ENCODE peak calls at places on chromosomes 12 and 14, in nine cellular contexts. One of them, this sample, is unnamed.

GRCh38 chr12:100988278-100988625 is 193.7 kb downstream of the ANO4 start:
- DNase-seq in body of pancreas: no peak
- DNase-seq in endothelial cell of umbilical vein: no peak
- DNase-seq in PC-9: no peak
- DNase-seq in ovary: no peak
- DNase-seq in lower lobe of right lung: no peak
- DNase-seq in CD4-positive, CD25-positive, alpha-beta regulatory T cell: no peak
- DNase-seq in CD8-positive, alpha-beta memory T cell: no peak
- DNase-seq in CD8-positive, alpha-beta T cell: no peak
- DNase-seq in this sample: no peak

GRCh38 chr14:37210448-37210847 is 12.7 kb downstream of the MIPOL1 start:
- DNase-seq in body of pancreas: no peak
- DNase-seq in endothelial cell of umbilical vein: no peak
- DNase-seq in PC-9: no peak
- DNase-seq in ovary: no peak
- DNase-seq in lower lobe of right lung: no peak
- DNase-seq in CD4-positive, CD25-positive, alpha-beta regulatory T cell: no peak
- DNase-seq in CD8-positive, alpha-beta memory T cell: no peak
- DNase-seq in CD8-positive, alpha-beta T cell: no peak
- DNase-seq in this sample: no peak

GRCh38 chr12:114399664-114400211 is 6.2 kb downstream of the TBX5 start:
- DNase-seq in body of pancreas: no peak
- DNase-seq in endothelial cell of umbilical vein: no peak
- DNase-seq in PC-9: no peak
- DNase-seq in ovary: no peak
- DNase-seq in lower lobe of right lung: no peak
- DNase-seq in CD4-positive, CD25-positive, alpha-beta regulatory T cell: no peak
- DNase-seq in CD8-positive, alpha-beta memory T cell: no peak
- DNase-seq in CD8-positive, alpha-beta T cell: no peak
- DNase-seq in this sample: no peak

GRCh38 chr12:2255301-2255700 is 202.5 kb downstream of the CACNA1C start:
- DNase-seq in body of pancreas: no peak
- DNase-seq in endothelial cell of umbilical vein: no peak
- DNase-seq in PC-9: no peak
- DNase-seq in ovary: no peak
- DNase-seq in lower lobe of right lung: no peak
- DNase-seq in CD4-positive, CD25-positive, alpha-beta regulatory T cell: no peak
- DNase-seq in CD8-positive, alpha-beta memory T cell: no peak
- DNase-seq in CD8-positive, alpha-beta T cell: no peak
- DNase-seq in this sample: no peak

GRCh38 chr14:101395779-101396178 is 165.5 kb upstream of the DIO3 start:
- DNase-seq in body of pancreas: no peak
- DNase-seq in endothelial cell of umbilical vein: no peak
- DNase-seq in PC-9: no peak
- DNase-seq in ovary: no peak
- DNase-seq in lower lobe of right lung: no peak
- DNase-seq in CD4-positive, CD25-positive, alpha-beta regulatory T cell: no peak
- DNase-seq in CD8-positive, alpha-beta memory T cell: no peak
- DNase-seq in CD8-positive, alpha-beta T cell: no peak
- DNase-seq in this sample: no peak

GRCh38 chr14:36582011-36582873 is at the start of gene NKX2-8:
- DNase-seq in body of pancreas: no peak
- DNase-seq in endothelial cell of umbilical vein: no peak
- DNase-seq in PC-9: peak; percentile 30
- DNase-seq in ovary: no peak
- DNase-seq in lower lobe of right lung: peak; percentile 48
- DNase-seq in CD4-positive, CD25-positive, alpha-beta regulatory T cell: no peak
- DNase-seq in CD8-positive, alpha-beta memory T cell: no peak
- DNase-seq in CD8-positive, alpha-beta T cell: no peak
- DNase-seq in this sample: no peak

GRCh38 chr12:96434107-96434506 is 33.9 kb upstream of the CDK17 start:
- DNase-seq in body of pancreas: no peak
- DNase-seq in endothelial cell of umbilical vein: peak; percentile 47
- DNase-seq in PC-9: no peak
- DNase-seq in ovary: no peak
- DNase-seq in lower lobe of right lung: no peak
- DNase-seq in CD4-positive, CD25-positive, alpha-beta regulatory T cell: peak; percentile 94
- DNase-seq in CD8-positive, alpha-beta memory T cell: peak; percentile 73
- DNase-seq in CD8-positive, alpha-beta T cell: peak; percentile 63
- DNase-seq in this sample: peak; percentile 70

GRCh38 chr12:57430117-57430930 is 519 bp downstream of the R3HDM2 start:
- DNase-seq in body of pancreas: no peak
- DNase-seq in endothelial cell of umbilical vein: peak; percentile 66
- DNase-seq in PC-9: peak; percentile 69
- DNase-seq in ovary: no peak
- DNase-seq in lower lobe of right lung: peak; percentile 69
- DNase-seq in CD4-positive, CD25-positive, alpha-beta regulatory T cell: peak; percentile 52
- DNase-seq in CD8-positive, alpha-beta memory T cell: no peak
- DNase-seq in CD8-positive, alpha-beta T cell: peak; percentile 33
- DNase-seq in this sample: peak; percentile 75

GRCh38 chr14:20327005-20327869 is 5.8 kb downstream of the CCNB1IP1 start:
- DNase-seq in body of pancreas: no peak
- DNase-seq in endothelial cell of umbilical vein: peak; percentile 75
- DNase-seq in PC-9: no peak
- DNase-seq in ovary: no peak
- DNase-seq in lower lobe of right lung: no peak
- DNase-seq in CD4-positive, CD25-positive, alpha-beta regulatory T cell: peak; percentile 75
- DNase-seq in CD8-positive, alpha-beta memory T cell: peak; percentile 6
- DNase-seq in CD8-positive, alpha-beta T cell: no peak
- DNase-seq in this sample: no peak

GRCh38 chr14:64708148-64709004 is 4.2 kb downstream of the PLEKHG3 start:
- DNase-seq in body of pancreas: peak; percentile 59
- DNase-seq in endothelial cell of umbilical vein: no peak
- DNase-seq in PC-9: peak; percentile 86
- DNase-seq in ovary: no peak
- DNase-seq in lower lobe of right lung: peak; percentile 75
- DNase-seq in CD4-positive, CD25-positive, alpha-beta regulatory T cell: peak; percentile 65
- DNase-seq in CD8-positive, alpha-beta memory T cell: peak; percentile 31
- DNase-seq in CD8-positive, alpha-beta T cell: no peak
- DNase-seq in this sample: no peak

GRCh38 chr14:33655421-33655820 is 295.5 kb downstream of the EGLN3 start:
- DNase-seq in body of pancreas: no peak
- DNase-seq in endothelial cell of umbilical vein: peak; percentile 83
- DNase-seq in PC-9: no peak
- DNase-seq in ovary: no peak
- DNase-seq in lower lobe of right lung: no peak
- DNase-seq in CD4-positive, CD25-positive, alpha-beta regulatory T cell: no peak
- DNase-seq in CD8-positive, alpha-beta memory T cell: no peak
- DNase-seq in CD8-positive, alpha-beta T cell: no peak
- DNase-seq in this sample: no peak
- H3K4me3 ChIP-seq in body of pancreas: no peak overlapping the region
- H3K4me3 ChIP-seq in endothelial cell of umbilical vein: no peak overlapping the region
- H3K4me3 ChIP-seq in PC-9: no peak overlapping the region
- H3K4me3 ChIP-seq in ovary: no peak overlapping the region
- H3K4me3 ChIP-seq in lower lobe of right lung: no peak overlapping the region
- H3K4me3 ChIP-seq in CD4-positive, CD25-positive, alpha-beta regulatory T cell: no peak overlapping the region
- H3K4me3 ChIP-seq in CD8-positive, alpha-beta memory T cell: no peak overlapping the region
- H3K4me3 ChIP-seq in CD8-positive, alpha-beta T cell: no peak overlapping the region
- H3K4me3 ChIP-seq in this sample: no peak overlapping the region

DNA sequence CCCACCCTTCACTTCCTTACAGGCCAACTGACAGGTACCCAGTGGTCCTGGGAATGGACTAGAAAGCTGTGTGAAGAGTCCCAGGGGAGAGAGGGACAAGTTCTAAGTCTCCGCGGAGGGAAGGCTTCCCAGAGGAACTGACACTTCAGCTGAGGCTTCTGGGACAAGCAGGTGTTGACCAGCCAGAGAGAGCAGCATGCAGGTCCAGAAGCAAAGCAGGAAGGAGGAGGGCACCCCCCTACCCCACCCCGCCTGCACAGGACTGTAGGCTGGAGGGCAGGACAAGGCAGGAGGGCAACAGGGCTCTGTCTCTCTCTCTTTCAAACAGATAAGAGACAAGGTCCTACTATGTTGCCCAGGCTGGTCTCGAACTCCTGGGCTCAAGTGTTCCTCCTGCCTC is 58.2 kb upstream of the CORO1C start:
- DNase-seq in body of pancreas: no peak
- DNase-seq in endothelial cell of umbilical vein: no peak
- DNase-seq in PC-9: no peak
- DNase-seq in ovary: no peak
- DNase-seq in lower lobe of right lung: no peak
- DNase-seq in CD4-positive, CD25-positive, alpha-beta regulatory T cell: no peak
- DNase-seq in CD8-positive, alpha-beta memory T cell: no peak
- DNase-seq in CD8-positive, alpha-beta T cell: no peak
- DNase-seq in this sample: no peak
- H3K36me3 ChIP-seq in body of pancreas: peaks cover 8% of the 10 kb centered on the region
- H3K36me3 ChIP-seq in endothelial cell of umbilical vein: peaks cover 57% of the 10 kb centered on the region
- H3K36me3 ChIP-seq in PC-9: no peaks in the 10 kb centered on the region
- H3K36me3 ChIP-seq in ovary: no peaks in the 10 kb centered on the region
- H3K36me3 ChIP-seq in lower lobe of right lung: peaks cover 98% of the 10 kb centered on the region
- H3K36me3 ChIP-seq in CD4-positive, CD25-positive, alpha-beta regulatory T cell: peaks cover 29% of the 10 kb centered on the region
- H3K36me3 ChIP-seq in CD8-positive, alpha-beta memory T cell: peaks cover 3% of the 10 kb centered on the region
- H3K36me3 ChIP-seq in CD8-positive, alpha-beta T cell: peaks cover 20% of the 10 kb centered on the region
- H3K36me3 ChIP-seq in this sample: peaks cover 99% of the 10 kb centered on the region

GRCh38 chr12:54046809-54047159 is 6.9 kb upstream of the HOXC4 start:
- DNase-seq in body of pancreas: no peak
- DNase-seq in endothelial cell of umbilical vein: no peak
- DNase-seq in PC-9: no peak
- DNase-seq in ovary: no peak
- DNase-seq in lower lobe of right lung: no peak
- DNase-seq in CD4-positive, CD25-positive, alpha-beta regulatory T cell: no peak
- DNase-seq in CD8-positive, alpha-beta memory T cell: no peak
- DNase-seq in CD8-positive, alpha-beta T cell: no peak
- DNase-seq in this sample: no peak
- H3K4me3 ChIP-seq in body of pancreas: no peak overlapping the region
- H3K4me3 ChIP-seq in endothelial cell of umbilical vein: no peak overlapping the region
- H3K4me3 ChIP-seq in PC-9: no peak overlapping the region
- H3K4me3 ChIP-seq in ovary: no peak overlapping the region
- H3K4me3 ChIP-seq in lower lobe of right lung: no peak overlapping the region
- H3K4me3 ChIP-seq in CD4-positive, CD25-positive, alpha-beta regulatory T cell: no peak overlapping the region
- H3K4me3 ChIP-seq in CD8-positive, alpha-beta memory T cell: no peak overlapping the region
- H3K4me3 ChIP-seq in CD8-positive, alpha-beta T cell: no peak overlapping the region
- H3K4me3 ChIP-seq in this sample: no peak overlapping the region

GRCh38 chr12:47797432-47797831 is 22.3 kb downstream of the HDAC7 start:
- DNase-seq in body of pancreas: no peak
- DNase-seq in endothelial cell of umbilical vein: no peak
- DNase-seq in PC-9: no peak
- DNase-seq in ovary: no peak
- DNase-seq in lower lobe of right lung: no peak
- DNase-seq in CD4-positive, CD25-positive, alpha-beta regulatory T cell: peak; percentile 55
- DNase-seq in CD8-positive, alpha-beta memory T cell: no peak
- DNase-seq in CD8-positive, alpha-beta T cell: no peak
- DNase-seq in this sample: no peak
- H3K36me3 ChIP-seq in body of pancreas: no peaks in the 10 kb centered on the region
- H3K36me3 ChIP-seq in endothelial cell of umbilical vein: peaks cover 66% of the 10 kb centered on the region
- H3K36me3 ChIP-seq in PC-9: no peaks in the 10 kb centered on the region
- H3K36me3 ChIP-seq in ovary: no peaks in the 10 kb centered on the region
- H3K36me3 ChIP-seq in lower lobe of right lung: peaks cover 66% of the 10 kb centered on the region
- H3K36me3 ChIP-seq in CD4-positive, CD25-positive, alpha-beta regulatory T cell: peaks cover 66% of the 10 kb centered on the region
- H3K36me3 ChIP-seq in CD8-positive, alpha-beta memory T cell: peaks cover 44% of the 10 kb centered on the region
- H3K36me3 ChIP-seq in CD8-positive, alpha-beta T cell: peaks cover 58% of the 10 kb centered on the region
- H3K36me3 ChIP-seq in this sample: peaks cover 55% of the 10 kb centered on the region

This sample was measured in MG63.